ENCODE peak calls at places on chromosomes 7 and 10, in nine cellular contexts. F, B, O, R, P, Q, V, X and U are unnamed samples.

GRCh38 chr10:102455893-102456471 is 4.6 kb upstream of the C10orf95 start:
- DNase-seq in F (no peak), B (peak; percentile 88), O (no peak), R (peak; percentile 90), P (no peak), Q (no peak), V (peak; percentile 84), X (no peak), U (no peak)

GRCh38 chr7:36598056-36598675 is 126.1 kb downstream of the AOAH start:
- DNase-seq in F (no peak), B (no peak), O (no peak), R (no peak), P (no peak), Q (no peak), V (peak; percentile 21), X (no peak), U (no peak)

GRCh38 chr7:978049-978346 is 2.6 kb upstream of the COX19 start:
- DNase-seq in F (no peak), B (no peak), O (no peak), R (no peak), P (peak; percentile 31), Q (no peak), V (no peak), X (no peak), U (no peak)

GRCh38 chr7:68938151-68938550 is 660.1 kb upstream of the AUTS2 start:
- DNase-seq in F (no peak), B (no peak), O (no peak), R (no peak), P (no peak), Q (no peak), V (no peak), X (no peak), U (no peak)

GRCh38 chr7:151178236-151178635 is 8.8 kb downstream of the ASB10 start:
- DNase-seq in F (no peak), B (no peak), O (no peak), R (no peak), P (no peak), Q (no peak), V (no peak), X (no peak), U (no peak)

GRCh38 chr10:124705817-124706461 is 38.2 kb downstream of the FAM53B start:
- DNase-seq in F (no peak), B (no peak), O (no peak), R (no peak), P (no peak), Q (no peak), V (no peak), X (no peak), U (no peak)

GRCh38 chr10:17425584-17426262 is 28.7 kb downstream of the ST8SIA6 start:
- DNase-seq in F (no peak), B (peak; percentile 32), O (no peak), R (peak; percentile 33), P (no peak), Q (no peak), V (no peak), X (no peak), U (no peak)

GRCh38 chr10:79221110-79222051 is 125.9 kb upstream of the PPIF start:
- DNase-seq in F (peak; percentile 40), B (peak; percentile 79), O (no peak), R (no peak), P (peak; percentile 74), Q (no peak), V (peak; percentile 86), X (no peak), U (no peak)

GRCh38 chr10:100917071-100917470 is 4.3 kb downstream of the SLF2 start:
- DNase-seq in F (no peak), B (no peak), O (no peak), R (no peak), P (no peak), Q (no peak), V (no peak), X (no peak), U (no peak)

GRCh38 chr7:157129200-157129599 is 9.5 kb upstream of the UBE3C start:
- DNase-seq in F (no peak), B (no peak), O (no peak), R (no peak), P (no peak), Q (no peak), V (no peak), X (no peak), U (no peak)

GRCh38 chr7:155437836-155438235 is 20.1 kb upstream of the EN2 start:
- DNase-seq in F (no peak), B (no peak), O (no peak), R (no peak), P (no peak), Q (no peak), V (no peak), X (no peak), U (no peak)

GRCh38 chr7:98730331-98730730 is 113.2 kb downstream of the NPTX2 start:
- DNase-seq in F (peak; percentile 41), B (no peak), O (no peak), R (no peak), P (no peak), Q (no peak), V (no peak), X (no peak), U (no peak)

GRCh38 chr10:70752571-70752970 is 32.6 kb downstream of the TBATA start:
- DNase-seq in F (no peak), B (no peak), O (no peak), R (no peak), P (no peak), Q (no peak), V (no peak), X (no peak), U (no peak)

GRCh38 chr7:17181482-17181881 is 117.0 kb upstream of the AHR start:
- DNase-seq in F (peak; percentile 14), B (no peak), O (no peak), R (no peak), P (no peak), Q (no peak), V (no peak), X (no peak), U (no peak)

GRCh38 chr10:31136951-31137885 is 105.6 kb upstream of the ZNF438 start:
- DNase-seq in F (no peak), B (no peak), O (no peak), R (no peak), P (no peak), Q (no peak), V (no peak), X (no peak), U (no peak)

GRCh38 chr7:74466196-74466813 is 12.6 kb downstream of the GTF2IRD1 start:
- DNase-seq in F (no peak), B (no peak), O (no peak), R (no peak), P (no peak), Q (no peak), V (no peak), X (no peak), U (no peak)

GRCh38 chr10:125121003-125121402 is 39.4 kb downstream of the CTBP2 start:
- DNase-seq in F (no peak), B (no peak), O (no peak), R (no peak), P (peak; percentile 73), Q (peak; percentile 88), V (peak; percentile 93), X (peak; percentile 58), U (no peak)

GRCh38 chr7:38222481-38223096 is 44.5 kb downstream of the STARD3NL start:
- DNase-seq in F (no peak), B (no peak), O (peak; percentile 73), R (no peak), P (no peak), Q (no peak), V (peak; percentile 69), X (no peak), U (peak; percentile 67)

GRCh38 chr10:13048762-13049161 is 47.2 kb upstream of the CCDC3 start:
- DNase-seq in F (no peak), B (no peak), O (no peak), R (no peak), P (no peak), Q (no peak), V (no peak), X (no peak), U (no peak)

GRCh38 chr10:122656308-122656705 is 43.3 kb downstream of the C10orf120 start:
- DNase-seq in F (no peak), B (no peak), O (no peak), R (no peak), P (no peak), Q (no peak), V (no peak), X (no peak), U (no peak)

GRCh38 chr7:30226593-30227268 is 57.7 kb upstream of the ZNRF2 start:
- DNase-seq in F (peak; percentile 66), B (peak; percentile 77), O (no peak), R (peak; percentile 71), P (peak; percentile 73), Q (no peak), V (peak; percentile 79), X (peak; percentile 60), U (peak; percentile 87)

GRCh38 chr10:117860823-117861222 is 185.9 kb downstream of the RAB11FIP2 start:
- DNase-seq in F (no peak), B (no peak), O (peak; percentile 45), R (no peak), P (no peak), Q (no peak), V (peak; percentile 38), X (no peak), U (no peak)

GRCh38 chr7:11486271-11486670 is 345.7 kb downstream of the THSD7A start:
- DNase-seq in F (no peak), B (no peak), O (no peak), R (no peak), P (no peak), Q (no peak), V (no peak), X (no peak), U (no peak)
- TF ChIP-seq CTCF in F (no peak), B (no peak), O (no peak), R (no peak), P (no peak), Q (peak; percentile 16), V (no peak), X (no peak), U (no peak)

DNA sequence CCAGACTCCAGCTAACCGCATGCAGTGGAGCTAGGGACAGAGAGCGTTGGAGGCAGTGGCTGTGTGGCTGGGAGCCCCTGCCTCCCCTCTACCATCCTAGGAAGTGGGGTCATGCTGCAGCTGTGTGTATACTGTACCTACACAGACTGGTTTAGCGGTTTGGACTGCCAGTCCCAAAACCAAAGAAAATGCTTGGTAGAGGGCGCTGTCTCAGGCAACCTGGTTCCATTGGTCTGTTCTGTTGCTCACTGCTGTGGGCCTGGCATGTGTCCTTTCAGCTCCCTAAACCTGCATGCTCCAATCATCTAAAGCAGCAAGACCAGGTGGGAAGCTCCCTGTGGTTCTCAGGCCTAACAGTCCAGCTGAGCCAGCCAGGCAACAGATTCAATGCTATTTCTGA is 4.5 kb downstream of the RBP4 start:
- DNase-seq in F (peak; percentile 42), B (no peak), O (no peak), R (no peak), P (no peak), Q (no peak), V (no peak), X (no peak), U (no peak)
- TF ChIP-seq CTCF in F (no peak), B (peak; percentile 55), O (no peak), R (no peak), P (no peak), Q (peak; percentile 7), V (no peak), X (no peak), U (no peak)

GRCh38 chr10:103854265-103854686 is 1.1 kb downstream of the SH3PXD2A start:
- DNase-seq in F (peak; percentile 43), B (peak; percentile 30), O (no peak), R (no peak), P (no peak), Q (no peak), V (no peak), X (no peak), U (no peak)
- TF ChIP-seq CTCF in F (no peak), B (no peak), O (no peak), R (no peak), P (no peak), Q (no peak), V (no peak), X (no peak), U (no peak)

GRCh38 chr10:4981722-4982471 is 18.7 kb downstream of the AKR1C1 start:
- DNase-seq in F (peak; percentile 30), B (peak; percentile 3), O (peak; percentile 65), R (peak; percentile 79), P (peak; percentile 33), Q (no peak), V (peak; percentile 74), X (peak; percentile 75), U (peak; percentile 43)
- TF ChIP-seq CTCF in F (peak; percentile 49), B (peak; percentile 30), O (peak; percentile 49), R (peak; percentile 78), P (peak; percentile 23), Q (peak; percentile 62), V (peak; percentile 55), X (peak; percentile 51), U (peak; percentile 61)